ENCODE peak calls at places on chromosomes 7 and 10, in nine cellular contexts. E is GM23248; Y is CD4-positive, alpha-beta T cell; W is thoracic aorta; D is IMR-90; X is PC-3; F is fibroblast of lung; B is brain microvascular endothelial cell; M is sigmoid colon. T is an unnamed sample.
A peak's percentile ranks its signal among the peaks of the same experiment; 100 is the strongest.

GRCh38 chr7:104230606-104231005 is 22.8 kb upstream of the ORC5 start:
- DNase-seq in E (no peak), Y (no peak), W (no peak), D (peak; percentile 59), X (no peak), F (peak; percentile 63), B (no peak), M (no peak), T (no peak)

GRCh38 chr10:10223129-10223528 is 794.5 kb upstream of the CELF2 start:
- DNase-seq in E (no peak), Y (no peak), W (no peak), D (no peak), X (no peak), F (no peak), B (no peak), M (no peak), T (no peak)

GRCh38 chr7:28980504-28981281 is 22.6 kb upstream of the TRIL start:
- DNase-seq in E (peak; percentile 58), Y (no peak), W (no peak), D (peak; percentile 8), X (peak; percentile 57), F (no peak), B (no peak), M (no peak), T (peak; percentile 30)

GRCh38 chr7:106568680-106569499 is 92.1 kb downstream of the CCDC71L start:
- DNase-seq in E (peak; percentile 82), Y (no peak), W (no peak), D (peak; percentile 85), X (peak; percentile 41), F (peak; percentile 93), B (no peak), M (no peak), T (peak; percentile 92)

GRCh38 chr7:141133646-141134045 is 59.8 kb downstream of the TMEM178B start:
- DNase-seq in E (no peak), Y (no peak), W (no peak), D (no peak), X (no peak), F (no peak), B (peak; percentile 9), M (no peak), T (no peak)

GRCh38 chr10:93464826-93465388 is 17.2 kb downstream of the MYOF start:
- DNase-seq in E (peak; percentile 80), Y (no peak), W (no peak), D (no peak), X (no peak), F (peak; percentile 44), B (no peak), M (no peak), T (peak; percentile 76)

GRCh38 chr7:17289074-17289665 is 9.3 kb upstream of the AHR start:
- DNase-seq in E (no peak), Y (no peak), W (no peak), D (peak; percentile 49), X (no peak), F (peak; percentile 65), B (peak; percentile 36), M (no peak), T (no peak)

GRCh38 chr10:2202401-2202800 is 465.1 kb upstream of the ADARB2 start:
- DNase-seq in E (no peak), Y (no peak), W (no peak), D (no peak), X (no peak), F (no peak), B (no peak), M (no peak), T (peak; percentile 66)

GRCh38 chr7:130453051-130453450 is 12.2 kb upstream of the CEP41 start:
- DNase-seq in E (no peak), Y (no peak), W (no peak), D (no peak), X (no peak), F (peak; percentile 37), B (no peak), M (no peak), T (no peak)

GRCh38 chr7:45177801-45178200 is 20.2 kb downstream of the RAMP3 start:
- DNase-seq in E (no peak), Y (no peak), W (no peak), D (no peak), X (no peak), F (no peak), B (no peak), M (peak; percentile 37), T (no peak)

GRCh38 chr7:43758029-43758860 is at the start of gene BLVRA:
- DNase-seq in E (peak; percentile 70), Y (peak; percentile 43), W (no peak), D (peak; percentile 18), X (peak; percentile 44), F (peak; percentile 53), B (no peak), M (peak; percentile 85), T (no peak)

GRCh38 chr7:40706829-40707228 is 572.0 kb downstream of the SUGCT start:
- DNase-seq in E (no peak), Y (no peak), W (no peak), D (no peak), X (no peak), F (no peak), B (no peak), M (no peak), T (no peak)

GRCh38 chr10:110471566-110472139 is 26.1 kb upstream of the DUSP5 start:
- DNase-seq in E (peak; percentile 90), Y (no peak), W (no peak), D (peak; percentile 89), X (no peak), F (no peak), B (peak; percentile 85), M (no peak), T (peak; percentile 55)

GRCh38 chr10:84424731-84425165 is 96.4 kb downstream of the CCSER2 start:
- DNase-seq in E (peak; percentile 96), Y (no peak), W (peak; percentile 67), D (peak; percentile 98), X (peak; percentile 89), F (peak; percentile 97), B (peak; percentile 95), M (peak; percentile 96), T (peak; percentile 94)

GRCh38 chr10:87896216-87896615 is 32.8 kb downstream of the PTEN start:
- DNase-seq in E (no peak), Y (no peak), W (no peak), D (no peak), X (no peak), F (no peak), B (no peak), M (no peak), T (no peak)

GRCh38 chr10:59181668-59182067 is 5.2 kb downstream of the PHYHIPL start:
- DNase-seq in E (peak; percentile 67), Y (no peak), W (no peak), D (peak; percentile 43), X (peak; percentile 80), F (peak; percentile 77), B (peak; percentile 65), M (no peak), T (peak; percentile 77)
- H3K27me3 ChIP-seq in E (no peaks in the 10 kb centered on the region), Y (peaks cover 4% of the 10 kb centered on the region), W (no peaks in the 10 kb centered on the region), D (peaks cover 6% of the 10 kb centered on the region), X (peaks cover 6% of the 10 kb centered on the region), F (peaks cover 3% of the 10 kb centered on the region), B (peaks cover 5% of the 10 kb centered on the region), M (peaks cover 4% of the 10 kb centered on the region), T (no peaks in the 10 kb centered on the region)

GRCh38 chr7:155808551-155809331 is 3.5 kb downstream of the SHH start:
- DNase-seq in E (no peak), Y (no peak), W (no peak), D (no peak), X (peak; percentile 14), F (no peak), B (no peak), M (no peak), T (no peak)
- H3K27me3 ChIP-seq in E (peaks cover 84% of the 10 kb centered on the region), Y (peaks cover 88% of the 10 kb centered on the region), W (peaks cover 6% of the 10 kb centered on the region), D (peaks cover 79% of the 10 kb centered on the region), X (peaks cover 52% of the 10 kb centered on the region), F (peaks cover 54% of the 10 kb centered on the region), B (peaks cover 50% of the 10 kb centered on the region), M (peaks cover 61% of the 10 kb centered on the region), T (peaks cover 24% of the 10 kb centered on the region)

DNA sequence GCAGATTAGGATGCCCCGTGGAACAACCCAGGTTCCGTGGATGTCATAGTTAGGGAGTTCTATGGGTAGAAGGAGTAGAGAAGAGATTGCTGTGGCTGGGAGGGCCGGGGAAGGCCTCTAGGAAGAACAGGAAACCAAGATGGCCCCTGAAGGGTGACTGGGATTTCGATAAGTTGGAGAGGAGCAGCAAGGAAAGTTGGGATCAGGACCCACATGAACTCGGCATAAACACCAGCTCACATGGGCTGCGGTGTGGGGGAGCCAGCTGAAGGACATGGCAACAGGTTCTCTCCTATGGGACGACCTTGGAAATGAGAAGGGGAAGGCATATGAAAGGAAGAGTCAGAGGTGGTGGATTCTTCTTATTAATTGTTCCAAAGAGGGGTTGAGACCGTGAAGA is 333.7 kb upstream of the SHH start:
- DNase-seq in E (no peak), Y (no peak), W (no peak), D (no peak), X (no peak), F (no peak), B (no peak), M (no peak), T (no peak)
- H3K27me3 ChIP-seq in E (no peaks in the 10 kb centered on the region), Y (no peaks in the 10 kb centered on the region), W (no peaks in the 10 kb centered on the region), D (no peaks in the 10 kb centered on the region), X (peaks cover 57% of the 10 kb centered on the region), F (no peaks in the 10 kb centered on the region), B (no peaks in the 10 kb centered on the region), M (no peaks in the 10 kb centered on the region), T (no peaks in the 10 kb centered on the region)

GRCh38 chr7:134892963-134893362 is 93.3 kb upstream of the AGBL3 start:
- DNase-seq in E (peak; percentile 39), Y (no peak), W (no peak), D (no peak), X (no peak), F (no peak), B (no peak), M (no peak), T (no peak)
- H3K27me3 ChIP-seq in E (no peaks in the 10 kb centered on the region), Y (no peaks in the 10 kb centered on the region), W (no peaks in the 10 kb centered on the region), D (no peaks in the 10 kb centered on the region), X (no peaks in the 10 kb centered on the region), F (no peaks in the 10 kb centered on the region), B (no peaks in the 10 kb centered on the region), M (no peaks in the 10 kb centered on the region), T (no peaks in the 10 kb centered on the region)